ENCODE peak calls at places on chromosomes 11 and 22, in eight cellular contexts. One of them, this sample, is unnamed. For H3K4me1, the result is how much of the 10 kb centered on the place peaks cover.

GRCh38 chr22:29780781-29781676 is 13.9 kb downstream of the UQCR10 start:
- DNase-seq in neuronal stem cell: no peak
- DNase-seq in fibroblast of lung: peak
- DNase-seq in endodermal cell: peak
- DNase-seq in astrocyte: peak
- DNase-seq in Karpas-422: no peak
- DNase-seq in neural progenitor cell: no peak
- DNase-seq in colonic mucosa: no peak
- DNase-seq in this sample: peak

GRCh38 chr11:43948341-43949185 is 6.1 kb downstream of the C11orf96 start:
- DNase-seq in Karpas-422: no peak
- DNase-seq in astrocyte: no peak
- DNase-seq in fibroblast of lung: no peak
- DNase-seq in neural progenitor cell: no peak
- DNase-seq in neuronal stem cell: no peak
- DNase-seq in colonic mucosa: no peak
- DNase-seq in endodermal cell: no peak
- DNase-seq in this sample: no peak

GRCh38 chr22:20859615-20860014 is 808 bp downstream of the SNAP29 start:
- DNase-seq in astrocyte: no peak
- DNase-seq in neural progenitor cell: no peak
- DNase-seq in endodermal cell: no peak
- DNase-seq in neuronal stem cell: no peak
- DNase-seq in Karpas-422: no peak
- DNase-seq in fibroblast of lung: no peak
- DNase-seq in colonic mucosa: no peak
- DNase-seq in this sample: no peak

GRCh38 chr11:58318532-58318931 is 40.3 kb downstream of the OR5B17 start:
- DNase-seq in endodermal cell: no peak
- DNase-seq in Karpas-422: no peak
- DNase-seq in neural progenitor cell: no peak
- DNase-seq in fibroblast of lung: peak
- DNase-seq in neuronal stem cell: no peak
- DNase-seq in colonic mucosa: no peak
- DNase-seq in astrocyte: no peak
- DNase-seq in this sample: no peak

GRCh38 chr22:17007852-17008731 is at the start of gene GAB4:
- DNase-seq in fibroblast of lung: no peak
- DNase-seq in colonic mucosa: no peak
- DNase-seq in astrocyte: no peak
- DNase-seq in Karpas-422: no peak
- DNase-seq in neuronal stem cell: no peak
- DNase-seq in neural progenitor cell: no peak
- DNase-seq in endodermal cell: no peak
- DNase-seq in this sample: no peak

GRCh38 chr11:2837096-2837601 is 48.4 kb downstream of the CDKN1C start:
- DNase-seq in neuronal stem cell: peak
- DNase-seq in fibroblast of lung: peak
- DNase-seq in Karpas-422: no peak
- DNase-seq in astrocyte: no peak
- DNase-seq in neural progenitor cell: peak
- DNase-seq in colonic mucosa: peak
- DNase-seq in endodermal cell: peak
- DNase-seq in this sample: peak

GRCh38 chr11:85114786-85115185 is 512.4 kb downstream of the DLG2 start:
- DNase-seq in colonic mucosa: no peak
- DNase-seq in fibroblast of lung: peak
- DNase-seq in astrocyte: peak
- DNase-seq in neural progenitor cell: no peak
- DNase-seq in Karpas-422: no peak
- DNase-seq in neuronal stem cell: no peak
- DNase-seq in endodermal cell: no peak
- DNase-seq in this sample: peak

GRCh38 chr22:49951986-49952896 is 8.3 kb upstream of the PIM3 start:
- DNase-seq in neuronal stem cell: no peak
- DNase-seq in colonic mucosa: no peak
- DNase-seq in fibroblast of lung: peak
- DNase-seq in endodermal cell: no peak
- DNase-seq in astrocyte: peak
- DNase-seq in neural progenitor cell: no peak
- DNase-seq in Karpas-422: no peak
- DNase-seq in this sample: peak

GRCh38 chr11:43619863-43620505 is 60.6 kb upstream of the HSD17B12 start:
- DNase-seq in astrocyte: no peak
- DNase-seq in endodermal cell: no peak
- DNase-seq in fibroblast of lung: no peak
- DNase-seq in Karpas-422: no peak
- DNase-seq in neural progenitor cell: no peak
- DNase-seq in colonic mucosa: no peak
- DNase-seq in neuronal stem cell: no peak
- DNase-seq in this sample: no peak

GRCh38 chr11:134510641-134511040 is 98.6 kb upstream of the B3GAT1 start:
- DNase-seq in colonic mucosa: no peak
- DNase-seq in fibroblast of lung: no peak
- DNase-seq in neural progenitor cell: no peak
- DNase-seq in Karpas-422: no peak
- DNase-seq in endodermal cell: peak
- DNase-seq in neuronal stem cell: no peak
- DNase-seq in astrocyte: no peak
- DNase-seq in this sample: no peak

GRCh38 chr11:95897731-95898130 is 26.2 kb downstream of the MTMR2 start:
- DNase-seq in neuronal stem cell: no peak
- DNase-seq in Karpas-422: no peak
- DNase-seq in astrocyte: peak
- DNase-seq in neural progenitor cell: no peak
- DNase-seq in fibroblast of lung: peak
- DNase-seq in endodermal cell: no peak
- DNase-seq in colonic mucosa: no peak
- DNase-seq in this sample: no peak

GRCh38 chr22:38017272-38017920 is 33.0 kb upstream of the SOX10 start:
- DNase-seq in endodermal cell: no peak
- DNase-seq in neural progenitor cell: no peak
- DNase-seq in colonic mucosa: peak
- DNase-seq in Karpas-422: no peak
- DNase-seq in fibroblast of lung: peak
- DNase-seq in astrocyte: peak
- DNase-seq in neuronal stem cell: no peak
- DNase-seq in this sample: peak

GRCh38 chr11:117972589-117973445 is 13.4 kb upstream of the IL10RA start:
- DNase-seq in Karpas-422: no peak
- DNase-seq in fibroblast of lung: no peak
- DNase-seq in astrocyte: no peak
- DNase-seq in colonic mucosa: peak
- DNase-seq in endodermal cell: no peak
- DNase-seq in neural progenitor cell: no peak
- DNase-seq in neuronal stem cell: no peak
- DNase-seq in this sample: no peak

GRCh38 chr11:28697920-28698827 is 590.0 kb downstream of the METTL15 start:
- DNase-seq in neuronal stem cell: peak
- DNase-seq in fibroblast of lung: peak
- DNase-seq in neural progenitor cell: peak
- DNase-seq in colonic mucosa: peak
- DNase-seq in Karpas-422: peak
- DNase-seq in astrocyte: peak
- DNase-seq in endodermal cell: peak
- DNase-seq in this sample: peak

GRCh38 chr22:30876925-30877553 is 91.5 kb downstream of the MORC2 start:
- DNase-seq in neural progenitor cell: no peak
- DNase-seq in colonic mucosa: no peak
- DNase-seq in astrocyte: peak
- DNase-seq in endodermal cell: no peak
- DNase-seq in neuronal stem cell: no peak
- DNase-seq in Karpas-422: peak
- DNase-seq in fibroblast of lung: peak
- DNase-seq in this sample: peak

GRCh38 chr11:12272821-12273617 is 104.4 kb upstream of the PARVA start:
- DNase-seq in endodermal cell: no peak
- DNase-seq in neuronal stem cell: no peak
- DNase-seq in neural progenitor cell: no peak
- DNase-seq in astrocyte: peak
- DNase-seq in fibroblast of lung: no peak
- DNase-seq in Karpas-422: no peak
- DNase-seq in colonic mucosa: no peak
- DNase-seq in this sample: peak

GRCh38 chr11:8610532-8611116 is 16.6 kb upstream of the STK33 start:
- DNase-seq in neural progenitor cell: no peak
- DNase-seq in colonic mucosa: no peak
- DNase-seq in Karpas-422: no peak
- DNase-seq in endodermal cell: peak
- DNase-seq in fibroblast of lung: peak
- DNase-seq in astrocyte: no peak
- DNase-seq in neuronal stem cell: no peak
- DNase-seq in this sample: no peak

GRCh38 chr22:32329202-32329645 is 28.4 kb upstream of the RFPL3 start:
- DNase-seq in neuronal stem cell: no peak
- DNase-seq in neural progenitor cell: no peak
- DNase-seq in Karpas-422: no peak
- DNase-seq in astrocyte: no peak
- DNase-seq in colonic mucosa: no peak
- DNase-seq in fibroblast of lung: no peak
- DNase-seq in endodermal cell: peak
- DNase-seq in this sample: no peak

GRCh38 chr11:134037093-134037908 is 31.6 kb upstream of the JAM3 start:
- DNase-seq in Karpas-422: peak
- DNase-seq in neuronal stem cell: no peak
- DNase-seq in fibroblast of lung: peak
- DNase-seq in neural progenitor cell: peak
- DNase-seq in colonic mucosa: peak
- DNase-seq in endodermal cell: peak
- DNase-seq in astrocyte: peak
- DNase-seq in this sample: peak

GRCh38 chr11:46898396-46899095 is 19.8 kb downstream of the LRP4 start:
- DNase-seq in neural progenitor cell: no peak
- DNase-seq in colonic mucosa: no peak
- DNase-seq in endodermal cell: peak
- DNase-seq in neuronal stem cell: no peak
- DNase-seq in Karpas-422: no peak
- DNase-seq in astrocyte: no peak
- DNase-seq in fibroblast of lung: no peak
- DNase-seq in this sample: no peak

GRCh38 chr11:820655-821512 is 2.2 kb downstream of the PNPLA2 start:
- DNase-seq in colonic mucosa: peak
- DNase-seq in endodermal cell: no peak
- DNase-seq in neural progenitor cell: no peak
- DNase-seq in neuronal stem cell: no peak
- DNase-seq in Karpas-422: no peak
- DNase-seq in astrocyte: peak
- DNase-seq in fibroblast of lung: peak
- DNase-seq in this sample: peak

GRCh38 chr11:30605036-30605435 is 18.9 kb upstream of the MPPED2 start:
- DNase-seq in neuronal stem cell: no peak
- DNase-seq in Karpas-422: no peak
- DNase-seq in neural progenitor cell: no peak
- DNase-seq in endodermal cell: no peak
- DNase-seq in fibroblast of lung: no peak
- DNase-seq in colonic mucosa: no peak
- DNase-seq in astrocyte: no peak
- DNase-seq in this sample: no peak

GRCh38 chr11:120339394-120339890 is 3.2 kb downstream of the ARHGEF12 start:
- DNase-seq in neuronal stem cell: no peak
- DNase-seq in astrocyte: no peak
- DNase-seq in endodermal cell: no peak
- DNase-seq in colonic mucosa: peak
- DNase-seq in neural progenitor cell: peak
- DNase-seq in fibroblast of lung: peak
- DNase-seq in Karpas-422: no peak
- DNase-seq in this sample: peak

GRCh38 chr11:42315267-42315666 is 855.8 kb upstream of the LRRC4C start:
- DNase-seq in endodermal cell: no peak
- DNase-seq in Karpas-422: no peak
- DNase-seq in fibroblast of lung: no peak
- DNase-seq in colonic mucosa: no peak
- DNase-seq in astrocyte: peak
- DNase-seq in neural progenitor cell: no peak
- DNase-seq in neuronal stem cell: no peak
- DNase-seq in this sample: no peak

GRCh38 chr22:19143967-19144400 is 467 bp downstream of the ESS2 start:
- DNase-seq in Karpas-422: peak
- DNase-seq in fibroblast of lung: peak
- DNase-seq in colonic mucosa: no peak
- DNase-seq in neuronal stem cell: no peak
- DNase-seq in astrocyte: peak
- DNase-seq in neural progenitor cell: no peak
- DNase-seq in endodermal cell: no peak
- DNase-seq in this sample: peak

DNA sequence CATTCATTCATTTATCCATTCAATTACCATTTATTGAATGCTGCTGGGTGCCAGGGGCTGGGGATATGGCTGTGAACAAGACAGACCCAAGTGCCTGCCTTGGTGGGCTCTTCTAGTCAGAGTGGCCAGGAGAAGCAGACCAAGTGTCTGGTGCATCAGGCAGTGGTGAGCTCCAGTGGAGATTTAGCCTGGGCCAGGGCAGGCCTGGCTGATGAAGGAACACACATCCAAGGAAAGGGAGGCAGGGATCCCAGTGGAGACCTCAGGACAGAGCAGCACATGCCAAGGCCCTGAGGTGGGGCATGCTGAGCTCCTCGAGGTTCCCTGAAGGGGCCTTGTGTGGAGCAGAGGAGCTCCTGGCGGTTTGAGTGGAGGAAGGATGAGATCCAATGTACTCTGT is 46.6 kb upstream of the SMIM38 start:
- DNase-seq in neural progenitor cell: no peak
- DNase-seq in Karpas-422: no peak
- DNase-seq in fibroblast of lung: no peak
- DNase-seq in astrocyte: no peak
- DNase-seq in endodermal cell: no peak
- DNase-seq in colonic mucosa: no peak
- DNase-seq in neuronal stem cell: no peak
- DNase-seq in this sample: no peak
- H3K9ac ChIP-seq in neural progenitor cell: no peak
- H3K9ac ChIP-seq in Karpas-422: no peak
- H3K9ac ChIP-seq in fibroblast of lung: no peak
- H3K9ac ChIP-seq in astrocyte: no peak
- H3K9ac ChIP-seq in endodermal cell: no peak
- H3K9ac ChIP-seq in colonic mucosa: no peak
- H3K9ac ChIP-seq in neuronal stem cell: no peak
- H3K9ac ChIP-seq in this sample: no peak

GRCh38 chr22:26615830-26616435 is 1.9 kb downstream of the CRYBB1 start:
- DNase-seq in neuronal stem cell: no peak
- DNase-seq in neural progenitor cell: no peak
- DNase-seq in fibroblast of lung: no peak
- DNase-seq in astrocyte: no peak
- DNase-seq in colonic mucosa: no peak
- DNase-seq in Karpas-422: no peak
- DNase-seq in endodermal cell: peak
- DNase-seq in this sample: no peak
- H3K4me1 ChIP-seq in neuronal stem cell: under half
- H3K4me1 ChIP-seq in neural progenitor cell: under half
- H3K4me1 ChIP-seq in fibroblast of lung: under half
- H3K4me1 ChIP-seq in astrocyte: under half
- H3K4me1 ChIP-seq in colonic mucosa: under half
- H3K4me1 ChIP-seq in Karpas-422: under half
- H3K4me1 ChIP-seq in endodermal cell: under half
- H3K4me1 ChIP-seq in this sample: under half

GRCh38 chr22:36816635-36817428 is at the start of gene PVALB:
- DNase-seq in neuronal stem cell: no peak
- DNase-seq in endodermal cell: peak
- DNase-seq in astrocyte: peak
- DNase-seq in fibroblast of lung: peak
- DNase-seq in neural progenitor cell: peak
- DNase-seq in Karpas-422: no peak
- DNase-seq in colonic mucosa: no peak
- DNase-seq in this sample: peak
- H3K9ac ChIP-seq in neuronal stem cell: peak
- H3K9ac ChIP-seq in endodermal cell: no peak
- H3K9ac ChIP-seq in astrocyte: no peak
- H3K9ac ChIP-seq in fibroblast of lung: no peak
- H3K9ac ChIP-seq in neural progenitor cell: no peak
- H3K9ac ChIP-seq in Karpas-422: no peak
- H3K9ac ChIP-seq in colonic mucosa: no peak
- H3K9ac ChIP-seq in this sample: no peak

GRCh38 chr11:33388793-33389525 is 131.8 kb downstream of the HIPK3 start:
- DNase-seq in neural progenitor cell: no peak
- DNase-seq in endodermal cell: no peak
- DNase-seq in fibroblast of lung: no peak
- DNase-seq in Karpas-422: peak
- DNase-seq in astrocyte: no peak
- DNase-seq in colonic mucosa: no peak
- DNase-seq in neuronal stem cell: no peak
- DNase-seq in this sample: no peak
- H3K4me1 ChIP-seq in neural progenitor cell: under half
- H3K4me1 ChIP-seq in endodermal cell: under half
- H3K4me1 ChIP-seq in fibroblast of lung: under half
- H3K4me1 ChIP-seq in Karpas-422: under half
- H3K4me1 ChIP-seq in astrocyte: under half
- H3K4me1 ChIP-seq in colonic mucosa: under half
- H3K4me1 ChIP-seq in neuronal stem cell: under half
- H3K4me1 ChIP-seq in this sample: under half

This sample was measured in adipocyte.